ENCODE peak calls at places on chromosomes 12 and 14, in eight cellular contexts. U is CD8-positive, alpha-beta memory T cell; I is transverse colon; Z is body of pancreas; A is aorta; S is gastrocnemius medialis; X is GM23248; N is left ventricle myocardium inferior. W is an unnamed sample.

GRCh38 chr14:95502381-95502950 is 14.0 kb downstream of the SYNE3 start:
- DNase-seq in U (no peak), I (no peak), Z (no peak), A (peak; percentile 45), S (no peak), X (no peak), N (no peak), W (no peak)

GRCh38 chr14:64705406-64706118 is 1.3 kb downstream of the PLEKHG3 start:
- DNase-seq in U (no peak), I (no peak), Z (peak; percentile 39), A (peak; percentile 79), S (no peak), X (peak; percentile 43), N (no peak), W (no peak)

GRCh38 chr14:103186894-103187586 is 63.8 kb downstream of the TNFAIP2 start:
- DNase-seq in U (no peak), I (peak; percentile 68), Z (no peak), A (no peak), S (no peak), X (no peak), N (no peak), W (no peak)

GRCh38 chr12:46555379-46555778 is 182.8 kb upstream of the SLC38A2 start:
- DNase-seq in U (no peak), I (no peak), Z (no peak), A (no peak), S (no peak), X (peak; percentile 83), N (no peak), W (peak; percentile 87)

GRCh38 chr12:19456176-19456575 is 16.9 kb downstream of the AEBP2 start:
- DNase-seq in U (no peak), I (no peak), Z (no peak), A (no peak), S (no peak), X (no peak), N (peak; percentile 50), W (no peak)

GRCh38 chr14:42110167-42110566 is 503.5 kb downstream of the LRFN5 start:
- DNase-seq in U (no peak), I (no peak), Z (no peak), A (no peak), S (no peak), X (peak; percentile 82), N (no peak), W (peak; percentile 43)

GRCh38 chr14:22829661-22830328 is at the start of gene MRPL52:
- DNase-seq in U (peak; percentile 83), I (peak; percentile 93), Z (peak; percentile 93), A (peak; percentile 96), S (peak; percentile 82), X (peak; percentile 94), N (peak; percentile 89), W (peak; percentile 91)

GRCh38 chr14:100567877-100568163 is 19.4 kb downstream of the BEGAIN start:
- DNase-seq in U (no peak), I (no peak), Z (no peak), A (no peak), S (no peak), X (peak; percentile 22), N (no peak), W (no peak)

GRCh38 chr14:106694638-106695393 is 1168.4 kb downstream of the TMEM121 start:
- DNase-seq in U (peak; percentile 54), I (peak; percentile 63), Z (peak; percentile 30), A (peak; percentile 75), S (no peak), X (no peak), N (peak; percentile 16), W (no peak)

GRCh38 chr12:116920939-116921338 is 10.2 kb downstream of the FBXW8 start:
- DNase-seq in U (no peak), I (no peak), Z (no peak), A (no peak), S (no peak), X (no peak), N (no peak), W (no peak)

GRCh38 chr14:50943943-50944646 is at the start of gene PYGL:
- DNase-seq in U (peak; percentile 1), I (peak; percentile 78), Z (peak; percentile 74), A (peak; percentile 93), S (peak; percentile 34), X (peak; percentile 88), N (peak; percentile 83), W (peak; percentile 83)

GRCh38 chr14:96624661-96625435 is 122.7 kb downstream of the PAPOLA start:
- DNase-seq in U (no peak), I (no peak), Z (no peak), A (peak; percentile 72), S (no peak), X (peak; percentile 4), N (no peak), W (no peak)

GRCh38 chr14:103597623-103598372 is 31.2 kb upstream of the KLC1 start:
- DNase-seq in U (no peak), I (no peak), Z (no peak), A (no peak), S (no peak), X (peak; percentile 97), N (peak; percentile 25), W (peak; percentile 83)

GRCh38 chr12:93616584-93617101 is 44.2 kb downstream of the SOCS2 start:
- DNase-seq in U (no peak), I (no peak), Z (no peak), A (no peak), S (no peak), X (peak; percentile 77), N (no peak), W (no peak)

GRCh38 chr12:47837190-47838171 is 17.8 kb upstream of the HDAC7 start:
- DNase-seq in U (peak; percentile 63), I (peak; percentile 78), Z (peak; percentile 72), A (peak; percentile 90), S (no peak), X (peak; percentile 75), N (peak; percentile 75), W (peak; percentile 78)

GRCh38 chr14:100898935-100899840 is 4.3 kb downstream of the RTL1 start:
- DNase-seq in U (no peak), I (no peak), Z (peak; percentile 45), A (peak; percentile 53), S (no peak), X (no peak), N (peak; percentile 30), W (peak; percentile 19)

GRCh38 chr12:127060310-127060847 is 1206.6 kb upstream of the TMEM132C start:
- DNase-seq in U (no peak), I (peak; percentile 70), Z (no peak), A (no peak), S (no peak), X (no peak), N (no peak), W (no peak)

GRCh38 chr12:122116707-122117535 is 38.4 kb downstream of the MLXIP start:
- DNase-seq in U (no peak), I (peak; percentile 76), Z (peak; percentile 67), A (peak; percentile 64), S (no peak), X (no peak), N (peak; percentile 16), W (no peak)

GRCh38 chr12:77630341-77630740 is 200.4 kb upstream of the NAV3 start:
- DNase-seq in U (no peak), I (no peak), Z (no peak), A (no peak), S (no peak), X (no peak), N (no peak), W (no peak)

GRCh38 chr12:113333111-113333750 is 1.7 kb downstream of the SLC8B1 start:
- DNase-seq in U (no peak), I (no peak), Z (no peak), A (no peak), S (no peak), X (no peak), N (no peak), W (no peak)

GRCh38 chr12:65086236-65086635 is 34.9 kb downstream of the WIF1 start:
- DNase-seq in U (no peak), I (no peak), Z (no peak), A (no peak), S (no peak), X (no peak), N (no peak), W (no peak)

GRCh38 chr14:88233915-88234314 is 89.2 kb downstream of the KCNK10 start:
- DNase-seq in U (no peak), I (no peak), Z (no peak), A (no peak), S (no peak), X (peak; percentile 23), N (no peak), W (peak; percentile 28)

GRCh38 chr12:4386756-4387155 is 7.2 kb upstream of the FGF23 start:
- DNase-seq in U (no peak), I (no peak), Z (no peak), A (no peak), S (no peak), X (no peak), N (no peak), W (no peak)

DNA sequence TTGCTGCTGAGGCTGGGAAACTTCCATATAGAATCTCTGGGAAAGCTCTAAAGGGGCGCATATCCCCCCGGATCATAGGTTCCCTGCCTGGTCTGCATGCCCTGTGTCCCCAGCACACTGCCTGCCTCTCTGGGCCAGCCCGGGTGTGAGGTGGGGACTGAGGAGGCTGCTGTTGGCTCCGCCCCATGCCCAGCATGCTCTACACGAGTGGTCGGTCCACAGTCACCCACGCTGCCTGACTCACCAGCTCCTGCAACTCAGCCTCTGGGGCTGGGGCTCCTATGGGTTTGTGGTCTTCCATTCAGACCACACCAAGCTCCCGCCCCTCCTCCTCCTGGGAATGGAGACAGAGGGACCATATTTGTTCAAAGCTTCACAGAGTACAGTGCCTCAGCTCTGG is 88.5 kb upstream of the ANO2 start:
- DNase-seq in U (no peak), I (no peak), Z (no peak), A (peak; percentile 65), S (no peak), X (no peak), N (no peak), W (no peak)
- H3K4me1 ChIP-seq in U (no peaks in the 10 kb centered on the region), I (no peaks in the 10 kb centered on the region), Z (no peaks in the 10 kb centered on the region), A (no peaks in the 10 kb centered on the region), S (no peaks in the 10 kb centered on the region), X (no peaks in the 10 kb centered on the region), N (no peaks in the 10 kb centered on the region), W (no peaks in the 10 kb centered on the region)

GRCh38 chr12:96196781-96197180 is 2.6 kb downstream of the ELK3 start:
- DNase-seq in U (no peak), I (no peak), Z (no peak), A (no peak), S (no peak), X (peak; percentile 62), N (no peak), W (no peak)
- H3K27ac ChIP-seq in U (peak overlapping the region; percentile 41), I (peak overlapping the region; percentile 84), Z (no peak overlapping the region), A (no peak overlapping the region), S (peak overlapping the region; percentile 66), X (peak overlapping the region; percentile 96), N (peak overlapping the region; percentile 85), W (no peak overlapping the region)

GRCh38 chr12:133201888-133202287 is 20.6 kb downstream of the ZNF268 start:
- DNase-seq in U (no peak), I (no peak), Z (no peak), A (no peak), S (no peak), X (no peak), N (no peak), W (no peak)
- H3K4me3 ChIP-seq in U (no peak overlapping the region), I (no peak overlapping the region), Z (no peak overlapping the region), A (no peak overlapping the region), S (peak overlapping the region; percentile 28), X (no peak overlapping the region), N (no peak overlapping the region), W (no peak overlapping the region)

DNA sequence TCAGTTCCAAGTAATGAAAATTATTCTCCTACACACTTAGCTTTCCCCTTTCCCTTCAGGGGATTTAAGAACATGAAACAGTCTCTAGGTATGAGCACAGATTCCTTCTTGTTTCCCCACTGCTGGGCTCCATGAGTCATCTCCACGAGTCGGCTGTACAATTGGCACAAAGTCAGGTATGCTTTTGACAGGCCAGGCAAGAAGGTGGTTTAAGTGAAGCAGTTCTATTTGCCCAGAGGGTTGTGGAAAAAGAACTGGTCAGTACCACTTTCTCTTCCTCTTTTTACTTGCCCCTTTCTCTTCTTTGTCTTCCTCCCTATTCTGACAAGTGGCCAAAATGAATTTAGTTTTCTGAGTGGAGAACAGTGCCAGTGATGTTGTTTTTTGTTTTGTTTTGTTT is 16.3 kb downstream of the DYNC1H1 start:
- DNase-seq in U (no peak), I (peak; percentile 49), Z (peak; percentile 81), A (no peak), S (peak; percentile 87), X (peak; percentile 99), N (no peak), W (no peak)
- H3K4me1 ChIP-seq in U (no peaks in the 10 kb centered on the region), I (no peaks in the 10 kb centered on the region), Z (peaks cover 15% of the 10 kb centered on the region), A (no peaks in the 10 kb centered on the region), S (peaks cover 14% of the 10 kb centered on the region), X (peaks cover 37% of the 10 kb centered on the region), N (peaks cover 21% of the 10 kb centered on the region), W (no peaks in the 10 kb centered on the region)

W was measured in cardiac muscle cell.